ENCODE peak calls at places on chromosomes 12 and 14, in nine cellular contexts. J is SK-N-SH, S is HepG2, M is tibial nerve, X is stomach, C is transverse colon, P is A549, Y is suprapubic skin, H is K562. U is an unnamed sample.

GRCh38 chr12:53967451-53968059 is 5.4 kb upstream of the HOXC11 start:
- DNase-seq in J (no peak), S (no peak), M (no peak), X (no peak), C (no peak), P (no peak), Y (no peak), H (no peak), U (no peak)

GRCh38 chr14:67538501-67538900 is 5.4 kb downstream of the PLEKHH1 start:
- DNase-seq in J (no peak), S (no peak), M (no peak), X (no peak), C (no peak), P (no peak), Y (no peak), H (no peak), U (no peak)

GRCh38 chr12:43832506-43833168 is 3.2 kb upstream of the TMEM117 start:
- DNase-seq in J (no peak), S (no peak), M (no peak), X (no peak), C (no peak), P (no peak), Y (no peak), H (no peak), U (no peak)

GRCh38 chr12:69998011-69998410 is 173.0 kb downstream of the MYRFL start:
- DNase-seq in J (no peak), S (no peak), M (no peak), X (no peak), C (no peak), P (no peak), Y (no peak), H (no peak), U (no peak)

GRCh38 chr14:90545966-90546751 is 149.3 kb downstream of the CALM1 start:
- DNase-seq in J (peak; percentile 76), S (no peak), M (no peak), X (peak; percentile 53), C (no peak), P (no peak), Y (no peak), H (no peak), U (no peak)

GRCh38 chr14:75884198-75884611 is 97.6 kb downstream of the TGFB3 start:
- DNase-seq in J (peak; percentile 21), S (no peak), M (no peak), X (no peak), C (no peak), P (no peak), Y (no peak), H (no peak), U (no peak)

GRCh38 chr12:83168756-83169155 is 482.1 kb downstream of the TMTC2 start:
- DNase-seq in J (no peak), S (no peak), M (no peak), X (no peak), C (no peak), P (no peak), Y (no peak), H (no peak), U (no peak)

GRCh38 chr12:83378186-83378727 is 691.6 kb downstream of the TMTC2 start:
- DNase-seq in J (no peak), S (no peak), M (no peak), X (no peak), C (no peak), P (no peak), Y (no peak), H (no peak), U (no peak)

GRCh38 chr14:80055912-80056801 is 155.1 kb downstream of the DIO2 start:
- DNase-seq in J (peak; percentile 23), S (peak; percentile 16), M (peak; percentile 48), X (peak; percentile 27), C (peak; percentile 9), P (peak; percentile 25), Y (no peak), H (peak; percentile 2), U (no peak)

GRCh38 chr14:88163731-88164255 is 158.9 kb downstream of the GPR65 start:
- DNase-seq in J (no peak), S (no peak), M (no peak), X (no peak), C (no peak), P (no peak), Y (no peak), H (no peak), U (no peak)

GRCh38 chr14:60514378-60515243 is 5.7 kb downstream of the SIX6 start:
- DNase-seq in J (peak; percentile 90), S (peak; percentile 41), M (peak; percentile 15), X (no peak), C (no peak), P (peak; percentile 17), Y (no peak), H (peak; percentile 5), U (no peak)

GRCh38 chr14:29773990-29774389 is 153.7 kb downstream of the PRKD1 start:
- DNase-seq in J (no peak), S (no peak), M (no peak), X (no peak), C (no peak), P (no peak), Y (no peak), H (no peak), U (no peak)

GRCh38 chr12:94730846-94731245 is 80.5 kb upstream of the TMCC3 start:
- DNase-seq in J (no peak), S (no peak), M (no peak), X (no peak), C (no peak), P (no peak), Y (no peak), H (no peak), U (no peak)

GRCh38 chr12:2824541-2824940 is 10.3 kb downstream of the NRIP2 start:
- DNase-seq in J (no peak), S (no peak), M (no peak), X (no peak), C (no peak), P (no peak), Y (no peak), H (no peak), U (no peak)

GRCh38 chr14:104741108-104741802 is 11.7 kb upstream of the SIVA1 start:
- DNase-seq in J (peak; percentile 24), S (no peak), M (no peak), X (no peak), C (no peak), P (no peak), Y (no peak), H (no peak), U (no peak)

GRCh38 chr12:3552726-3553045 is 61.7 kb downstream of the PRMT8 start:
- DNase-seq in J (no peak), S (no peak), M (no peak), X (peak; percentile 16), C (no peak), P (no peak), Y (no peak), H (no peak), U (no peak)

GRCh38 chr12:95548539-95549391 is 2.5 kb downstream of the USP44 start:
- DNase-seq in J (peak; percentile 98), S (no peak), M (peak; percentile 43), X (peak; percentile 48), C (peak; percentile 56), P (peak; percentile 51), Y (no peak), H (peak; percentile 75), U (peak; percentile 74)

GRCh38 chr14:22561661-22562579 is 27.1 kb downstream of the DAD1 start:
- DNase-seq in J (no peak), S (peak; percentile 60), M (no peak), X (no peak), C (peak; percentile 46), P (no peak), Y (no peak), H (peak; percentile 32), U (no peak)

GRCh38 chr12:56836800-56837663 is 73.9 kb downstream of the HSD17B6 start:
- DNase-seq in J (no peak), S (no peak), M (no peak), X (no peak), C (no peak), P (no peak), Y (no peak), H (no peak), U (no peak)

GRCh38 chr14:72678360-72678759 is 215.5 kb downstream of the DPF3 start:
- DNase-seq in J (no peak), S (no peak), M (no peak), X (no peak), C (no peak), P (no peak), Y (no peak), H (no peak), U (no peak)

GRCh38 chr14:74217672-74218448 is 21.4 kb upstream of the VSX2 start:
- DNase-seq in J (peak; percentile 94), S (peak; percentile 28), M (peak; percentile 40), X (peak; percentile 77), C (peak; percentile 75), P (peak; percentile 90), Y (peak; percentile 74), H (peak; percentile 78), U (peak; percentile 32)
- TF ChIP-seq EP300 in J (no peak), S (no peak), M (no peak), X (no peak), C (no peak), P (no peak), Y (no peak), H (no peak), U (no peak)

DNA sequence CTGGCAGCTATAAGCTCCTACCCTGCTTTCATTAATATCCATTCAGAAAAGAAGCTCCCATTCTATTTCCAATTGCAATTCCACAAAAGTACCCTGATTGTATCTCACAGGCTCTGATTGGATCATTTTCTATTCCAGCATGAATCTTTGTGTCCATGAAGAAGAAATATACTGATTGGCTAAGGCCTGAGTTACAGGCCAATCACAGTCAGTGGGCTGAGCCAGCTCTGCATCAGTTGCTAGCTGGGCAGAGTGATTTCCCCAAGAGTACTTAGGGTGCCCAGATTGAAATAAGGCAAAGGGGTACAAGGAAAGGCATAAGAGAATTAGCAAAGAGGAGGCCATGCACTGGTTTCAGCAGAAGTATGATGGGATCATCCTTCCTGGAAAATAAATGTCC is 14.4 kb downstream of the ART4 start:
- DNase-seq in J (peak; percentile 32), S (no peak), M (no peak), X (no peak), C (no peak), P (no peak), Y (no peak), H (peak; percentile 11), U (no peak)
- H3K4me3 ChIP-seq in J (no peak overlapping the region), S (no peak overlapping the region), M (no peak overlapping the region), X (no peak overlapping the region), C (no peak overlapping the region), P (no peak overlapping the region), Y (no peak overlapping the region), H (no peak overlapping the region), U (no peak overlapping the region)

GRCh38 chr14:99747167-99747566 is 46.0 kb upstream of the EML1 start:
- DNase-seq in J (no peak), S (no peak), M (no peak), X (no peak), C (no peak), P (no peak), Y (no peak), H (no peak), U (no peak)
- TF ChIP-seq EP300 in J (no peak), S (no peak), M (no peak), X (no peak), C (no peak), P (no peak), Y (no peak), H (no peak), U (no peak)

DNA sequence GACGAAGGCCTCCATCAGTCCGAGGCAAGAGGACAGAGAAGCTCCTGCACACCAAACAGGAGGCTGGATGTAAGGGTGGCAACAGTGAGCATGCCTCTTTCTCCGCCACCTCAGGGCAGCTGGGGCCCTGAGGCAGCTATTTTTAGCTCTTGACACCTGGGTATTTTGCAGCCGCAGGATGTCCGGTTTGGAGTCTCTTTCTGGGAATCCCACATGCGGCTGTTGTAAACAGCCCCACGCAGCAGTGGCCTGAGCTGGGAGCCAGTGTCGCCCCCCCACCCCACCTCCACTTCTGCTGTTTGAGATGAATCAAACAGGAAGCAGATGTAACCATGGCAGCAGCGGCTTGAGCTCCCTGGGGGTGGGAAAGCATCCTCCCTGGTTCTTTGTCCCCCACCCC is 11.7 kb downstream of the HDAC7 start:
- DNase-seq in J (peak; percentile 73), S (no peak), M (no peak), X (no peak), C (peak; percentile 79), P (no peak), Y (no peak), H (peak; percentile 48), U (peak; percentile 60)
- H3K4me3 ChIP-seq in J (no peak overlapping the region), S (no peak overlapping the region), M (no peak overlapping the region), X (no peak overlapping the region), C (no peak overlapping the region), P (no peak overlapping the region), Y (peak overlapping the region; percentile 6), H (no peak overlapping the region), U (no peak overlapping the region)